ENCODE peak calls at places on chromosomes 7 and 10, in eight cellular contexts. G, Z, L, K, W, I, H and T are unnamed samples.

GRCh38 chr10:59995862-59996261 is 89.5 kb upstream of the CCDC6 start:
- DNase-seq in H (no peak), L (no peak), Z (no peak), K (no peak), I (no peak), G (no peak), W (no peak), T (no peak)

GRCh38 chr10:108544500-108545120 is 1378.7 kb downstream of the XPNPEP1 start:
- DNase-seq in G (no peak), Z (no peak), H (peak; percentile 33), K (peak; percentile 73), L (no peak), W (no peak), I (peak; percentile 43), T (peak; percentile 60)

GRCh38 chr10:133124357-133125211 is 35.4 kb upstream of the KNDC1 start:
- DNase-seq in I (no peak), H (peak; percentile 35), L (no peak), Z (no peak), G (no peak), K (peak; percentile 16), W (no peak), T (peak; percentile 8)

GRCh38 chr7:106082087-106082854 is 29.8 kb downstream of the SYPL1 start:
- DNase-seq in W (no peak), K (no peak), L (no peak), G (no peak), H (no peak), I (no peak), Z (no peak), T (no peak)

GRCh38 chr7:100485514-100485913 is 1.8 kb downstream of the NYAP1 start:
- DNase-seq in Z (no peak), G (no peak), I (no peak), K (no peak), W (no peak), L (no peak), H (no peak), T (no peak)

GRCh38 chr10:49649294-49649693 is 30.2 kb upstream of the C10orf53 start:
- DNase-seq in H (no peak), Z (no peak), K (no peak), W (no peak), L (no peak), I (no peak), G (no peak), T (no peak)

GRCh38 chr7:104328970-104329825 is 795 bp downstream of the LHFPL3 start:
- DNase-seq in H (no peak), G (no peak), I (no peak), K (no peak), Z (no peak), L (no peak), W (no peak), T (no peak)

GRCh38 chr7:147332988-147333387 is 1216.4 kb downstream of the CNTNAP2 start:
- DNase-seq in G (no peak), L (no peak), K (no peak), I (peak; percentile 10), W (no peak), H (no peak), Z (no peak), T (no peak)

GRCh38 chr10:71525721-71526120 is 129.0 kb downstream of the CDH23 start:
- DNase-seq in W (no peak), K (no peak), H (no peak), L (no peak), G (no peak), Z (no peak), I (no peak), T (no peak)

GRCh38 chr10:11118696-11119095 is 101.0 kb downstream of the CELF2 start:
- DNase-seq in H (no peak), I (no peak), G (no peak), L (no peak), Z (no peak), K (no peak), W (no peak), T (no peak)

GRCh38 chr10:77857272-77857671 is 69.3 kb downstream of the DLG5 start:
- DNase-seq in H (no peak), L (no peak), G (no peak), I (no peak), Z (no peak), W (no peak), K (no peak), T (no peak)

GRCh38 chr7:90710466-90710850 is 114.3 kb downstream of the CDK14 start:
- DNase-seq in G (no peak), L (no peak), I (no peak), W (no peak), Z (no peak), K (no peak), H (no peak), T (no peak)
- H3K9me3 ChIP-seq in G (no peaks in the 10 kb centered on the region), L (no peaks in the 10 kb centered on the region), I (no peaks in the 10 kb centered on the region), W (no peaks in the 10 kb centered on the region), Z (no peaks in the 10 kb centered on the region), K (no peaks in the 10 kb centered on the region), H (no peaks in the 10 kb centered on the region), T (no peaks in the 10 kb centered on the region)

DNA sequence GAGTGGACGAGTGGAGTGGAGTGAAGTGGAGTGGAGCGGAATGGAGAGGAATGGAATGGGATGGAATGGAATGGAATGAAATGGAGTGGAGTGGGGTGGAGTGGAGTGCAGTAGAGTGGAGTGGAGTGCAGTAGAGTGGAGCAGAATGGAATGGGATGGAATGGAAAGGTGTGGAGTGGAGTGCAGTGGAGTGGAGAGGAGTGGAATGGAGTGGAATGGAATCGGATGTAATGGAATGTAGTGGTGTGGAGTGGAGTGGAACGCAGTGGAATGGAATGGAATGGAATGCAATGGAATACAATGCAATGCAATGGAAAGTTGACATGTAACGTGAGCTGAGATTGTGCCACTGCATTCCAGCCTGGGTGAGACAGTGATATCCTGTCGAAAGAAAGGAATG is 46.4 kb downstream of the ZNF716 start:
- DNase-seq in H (no peak), W (no peak), G (no peak), I (no peak), L (no peak), K (no peak), Z (no peak), T (no peak)
- H3K9me3 ChIP-seq in H (peaks cover 98% of the 10 kb centered on the region), W (peaks cover 47% of the 10 kb centered on the region), G (peaks cover 32% of the 10 kb centered on the region), I (no peaks in the 10 kb centered on the region), L (no peaks in the 10 kb centered on the region), K (no peaks in the 10 kb centered on the region), Z (no peaks in the 10 kb centered on the region), T (peaks cover 11% of the 10 kb centered on the region)

GRCh38 chr10:107028249-107028648 is 136.3 kb downstream of the SORCS1 start:
- DNase-seq in L (no peak), W (no peak), I (no peak), G (no peak), H (no peak), K (no peak), Z (no peak), T (no peak)
- H3K9me3 ChIP-seq in L (no peaks in the 10 kb centered on the region), W (peaks cover 25% of the 10 kb centered on the region), I (no peaks in the 10 kb centered on the region), G (no peaks in the 10 kb centered on the region), H (no peaks in the 10 kb centered on the region), K (no peaks in the 10 kb centered on the region), Z (no peaks in the 10 kb centered on the region), T (no peaks in the 10 kb centered on the region)

DNA sequence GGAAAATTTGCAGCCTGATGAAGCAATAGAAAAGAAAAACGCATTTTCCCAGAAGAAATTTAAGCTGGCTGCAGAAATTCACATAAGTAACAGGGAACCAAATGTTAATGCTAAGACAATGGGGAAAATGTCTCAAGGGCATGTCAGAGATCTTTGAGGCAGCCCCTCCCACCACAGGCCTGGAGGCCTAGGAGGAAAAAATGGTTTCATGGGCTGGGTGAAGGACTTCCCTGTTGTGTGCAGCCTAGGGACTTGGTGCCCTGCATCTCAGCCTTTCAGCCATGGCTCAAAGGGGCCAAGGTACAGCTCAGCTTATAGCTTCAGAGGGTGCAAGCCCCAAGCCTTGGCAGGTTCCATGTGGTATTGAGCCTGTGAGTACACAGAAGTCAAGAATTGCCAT is 476.1 kb upstream of the DPP6 start:
- DNase-seq in G (no peak), H (no peak), K (no peak), L (no peak), Z (no peak), I (no peak), W (no peak), T (no peak)
- H3K9me3 ChIP-seq in G (peaks cover 13% of the 10 kb centered on the region), H (peaks cover 65% of the 10 kb centered on the region), K (no peaks in the 10 kb centered on the region), L (no peaks in the 10 kb centered on the region), Z (no peaks in the 10 kb centered on the region), I (no peaks in the 10 kb centered on the region), W (peaks cover 16% of the 10 kb centered on the region), T (no peaks in the 10 kb centered on the region)

GRCh38 chr7:47506716-47507354 is 75.1 kb downstream of the TNS3 start:
- DNase-seq in I (no peak), H (no peak), K (no peak), L (no peak), W (no peak), Z (no peak), G (no peak), T (no peak)
- H3K9me3 ChIP-seq in I (no peaks in the 10 kb centered on the region), H (no peaks in the 10 kb centered on the region), K (no peaks in the 10 kb centered on the region), L (no peaks in the 10 kb centered on the region), W (peaks cover 4% of the 10 kb centered on the region), Z (no peaks in the 10 kb centered on the region), G (no peaks in the 10 kb centered on the region), T (no peaks in the 10 kb centered on the region)

DNA sequence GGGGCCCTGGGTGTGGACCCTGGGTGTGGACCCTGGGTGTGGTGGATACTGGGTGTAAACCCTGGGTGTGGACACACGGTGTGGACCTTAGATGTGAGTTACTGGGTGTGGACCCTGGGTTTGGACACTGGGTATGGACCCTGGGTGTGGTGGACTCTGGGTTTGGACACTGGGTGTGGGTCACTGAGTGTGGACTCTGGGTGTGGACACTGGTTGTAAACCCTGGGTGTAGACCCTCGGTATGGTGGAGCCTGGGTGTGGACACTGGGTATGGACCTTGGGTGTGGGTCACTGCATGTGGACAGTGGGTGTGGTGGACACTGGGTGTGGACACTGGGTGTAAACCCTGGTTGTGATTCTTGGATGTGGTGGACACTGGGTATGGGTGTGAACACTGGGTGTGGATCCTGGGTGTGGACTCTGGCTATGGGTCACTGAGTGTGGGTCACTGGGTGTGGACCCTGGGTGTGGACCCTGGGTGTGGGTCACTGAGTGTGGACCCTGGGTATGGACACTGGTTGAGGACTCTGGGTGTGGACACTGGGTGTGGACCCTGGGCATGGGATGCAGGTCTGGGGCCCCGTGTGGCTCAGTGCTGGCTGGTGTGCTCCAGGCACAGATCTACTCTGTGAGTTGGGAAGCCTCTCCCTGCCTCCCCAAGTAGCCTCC is 356.2 kb downstream of the GLRX3 start:
- DNase-seq in G (no peak), W (no peak), H (no peak), K (no peak), L (no peak), I (no peak), Z (no peak), T (no peak)
- H3K9me3 ChIP-seq in G (no peaks in the 10 kb centered on the region), W (peaks cover 84% of the 10 kb centered on the region), H (no peaks in the 10 kb centered on the region), K (no peaks in the 10 kb centered on the region), L (no peaks in the 10 kb centered on the region), I (no peaks in the 10 kb centered on the region), Z (no peaks in the 10 kb centered on the region), T (no peaks in the 10 kb centered on the region)